ENCODE peak calls at places on chromosomes 2 and 18, in eight cellular contexts. One of them, this sample, is unnamed. For H3K27me3, the result is how much of the 10 kb centered on the place peaks cover.

GRCh38 chr2:183029219-183029618 is 9.0 kb downstream of the NCKAP1 start:
- DNase-seq in K562: no peak
- DNase-seq in transverse colon: no peak
- DNase-seq in MM.1S: no peak
- DNase-seq in pancreas: no peak
- DNase-seq in tibial artery: no peak
- DNase-seq in PC-9: peak
- DNase-seq in endodermal cell: no peak
- DNase-seq in this sample: no peak

GRCh38 chr18:79067611-79068010 is 1.6 kb upstream of the ATP9B start:
- DNase-seq in tibial artery: no peak
- DNase-seq in PC-9: no peak
- DNase-seq in transverse colon: no peak
- DNase-seq in endodermal cell: no peak
- DNase-seq in pancreas: no peak
- DNase-seq in MM.1S: no peak
- DNase-seq in K562: no peak
- DNase-seq in this sample: no peak

GRCh38 chr2:110866036-110866435 is 133.7 kb downstream of the ACOXL start:
- DNase-seq in tibial artery: no peak
- DNase-seq in K562: no peak
- DNase-seq in endodermal cell: no peak
- DNase-seq in transverse colon: no peak
- DNase-seq in pancreas: no peak
- DNase-seq in PC-9: no peak
- DNase-seq in MM.1S: no peak
- DNase-seq in this sample: no peak

GRCh38 chr18:77777126-77777525 is 527.5 kb downstream of the GALR1 start:
- DNase-seq in endodermal cell: no peak
- DNase-seq in MM.1S: no peak
- DNase-seq in PC-9: no peak
- DNase-seq in tibial artery: no peak
- DNase-seq in pancreas: no peak
- DNase-seq in transverse colon: no peak
- DNase-seq in K562: no peak
- DNase-seq in this sample: no peak

GRCh38 chr2:224046752-224047151 is 7.7 kb upstream of the SERPINE2 start:
- DNase-seq in pancreas: no peak
- DNase-seq in tibial artery: no peak
- DNase-seq in K562: no peak
- DNase-seq in PC-9: no peak
- DNase-seq in transverse colon: no peak
- DNase-seq in endodermal cell: peak
- DNase-seq in MM.1S: no peak
- DNase-seq in this sample: no peak

GRCh38 chr2:62817348-62817747 is 111.8 kb downstream of the EHBP1 start:
- DNase-seq in pancreas: no peak
- DNase-seq in MM.1S: no peak
- DNase-seq in endodermal cell: no peak
- DNase-seq in transverse colon: no peak
- DNase-seq in K562: no peak
- DNase-seq in tibial artery: no peak
- DNase-seq in PC-9: no peak
- DNase-seq in this sample: no peak

GRCh38 chr2:33411765-33412164 is 64.7 kb upstream of the RASGRP3 start:
- DNase-seq in endodermal cell: no peak
- DNase-seq in transverse colon: no peak
- DNase-seq in PC-9: no peak
- DNase-seq in K562: no peak
- DNase-seq in pancreas: no peak
- DNase-seq in MM.1S: no peak
- DNase-seq in tibial artery: no peak
- DNase-seq in this sample: no peak

GRCh38 chr18:1094408-1094807 is 189.7 kb downstream of the ADCYAP1 start:
- DNase-seq in K562: no peak
- DNase-seq in tibial artery: no peak
- DNase-seq in endodermal cell: no peak
- DNase-seq in MM.1S: no peak
- DNase-seq in transverse colon: no peak
- DNase-seq in PC-9: no peak
- DNase-seq in pancreas: no peak
- DNase-seq in this sample: no peak

DNA sequence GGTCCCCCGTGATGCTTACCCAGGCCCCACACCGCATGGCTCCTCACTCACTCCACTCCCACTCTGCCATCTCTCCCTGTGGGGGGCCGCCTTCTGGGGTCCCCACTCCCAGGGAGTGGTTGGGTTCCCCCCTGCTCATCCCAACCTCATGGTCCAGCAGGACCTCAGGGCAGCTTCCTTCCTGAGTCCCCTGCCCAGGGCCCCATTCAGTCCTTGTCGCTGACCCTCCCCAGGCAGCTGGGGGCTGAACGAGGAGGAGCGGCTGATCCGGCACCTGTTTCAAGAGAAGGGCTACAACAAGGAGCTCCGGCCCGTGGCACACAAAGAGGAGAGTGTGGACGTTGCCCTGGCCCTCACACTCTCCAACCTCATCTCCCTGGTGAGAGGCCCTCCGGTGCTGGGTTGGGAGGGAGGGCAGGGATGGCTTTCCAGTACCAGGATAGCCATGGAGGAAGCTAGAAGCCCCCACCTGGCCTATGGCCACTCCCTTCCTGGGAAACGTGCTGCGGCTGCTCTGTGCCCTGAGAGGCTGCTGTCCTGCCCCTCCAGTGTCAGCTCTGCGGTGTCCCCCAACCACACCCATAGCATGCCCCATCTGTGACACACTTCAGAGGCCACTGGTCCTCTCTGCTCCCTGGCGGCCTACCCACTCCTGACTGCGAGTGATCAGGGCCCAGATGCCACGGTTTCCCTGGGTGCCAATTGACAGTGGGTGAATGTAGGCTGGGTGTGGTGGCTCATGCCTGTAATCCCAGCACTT is 516 bp downstream of the CHRND start:
- DNase-seq in transverse colon: no peak
- DNase-seq in pancreas: no peak
- DNase-seq in tibial artery: no peak
- DNase-seq in MM.1S: no peak
- DNase-seq in PC-9: no peak
- DNase-seq in endodermal cell: no peak
- DNase-seq in K562: no peak
- DNase-seq in this sample: no peak
- H3K27me3 ChIP-seq in transverse colon: half or more
- H3K27me3 ChIP-seq in pancreas: under half
- H3K27me3 ChIP-seq in tibial artery: under half
- H3K27me3 ChIP-seq in MM.1S: under half
- H3K27me3 ChIP-seq in PC-9: under half
- H3K27me3 ChIP-seq in endodermal cell: under half
- H3K27me3 ChIP-seq in K562: half or more
- H3K27me3 ChIP-seq in this sample: under half

GRCh38 chr2:231709636-231709980 is 1.3 kb downstream of the PTMA start:
- DNase-seq in K562: no peak
- DNase-seq in tibial artery: peak
- DNase-seq in endodermal cell: no peak
- DNase-seq in transverse colon: peak
- DNase-seq in PC-9: no peak
- DNase-seq in MM.1S: no peak
- DNase-seq in pancreas: peak
- DNase-seq in this sample: no peak

GRCh38 chr2:231708050-231708772 is at the start of gene PTMA:
- DNase-seq in tibial artery: peak
- DNase-seq in PC-9: peak
- DNase-seq in pancreas: peak
- DNase-seq in transverse colon: peak
- DNase-seq in K562: peak
- DNase-seq in MM.1S: peak
- DNase-seq in endodermal cell: peak
- DNase-seq in this sample: peak

GRCh38 chr2:231709981-231710750 is 1.8 kb downstream of the PTMA start:
- DNase-seq in K562: peak
- DNase-seq in PC-9: peak
- DNase-seq in tibial artery: peak
- DNase-seq in endodermal cell: peak
- DNase-seq in pancreas: peak
- DNase-seq in MM.1S: peak
- DNase-seq in transverse colon: peak
- DNase-seq in this sample: peak

GRCh38 chr2:231707625-231708049 is 688 bp upstream of the PTMA start:
- DNase-seq in MM.1S: peak
- DNase-seq in PC-9: peak
- DNase-seq in pancreas: no peak
- DNase-seq in K562: no peak
- DNase-seq in transverse colon: no peak
- DNase-seq in endodermal cell: peak
- DNase-seq in tibial artery: no peak
- DNase-seq in this sample: peak

DNA sequence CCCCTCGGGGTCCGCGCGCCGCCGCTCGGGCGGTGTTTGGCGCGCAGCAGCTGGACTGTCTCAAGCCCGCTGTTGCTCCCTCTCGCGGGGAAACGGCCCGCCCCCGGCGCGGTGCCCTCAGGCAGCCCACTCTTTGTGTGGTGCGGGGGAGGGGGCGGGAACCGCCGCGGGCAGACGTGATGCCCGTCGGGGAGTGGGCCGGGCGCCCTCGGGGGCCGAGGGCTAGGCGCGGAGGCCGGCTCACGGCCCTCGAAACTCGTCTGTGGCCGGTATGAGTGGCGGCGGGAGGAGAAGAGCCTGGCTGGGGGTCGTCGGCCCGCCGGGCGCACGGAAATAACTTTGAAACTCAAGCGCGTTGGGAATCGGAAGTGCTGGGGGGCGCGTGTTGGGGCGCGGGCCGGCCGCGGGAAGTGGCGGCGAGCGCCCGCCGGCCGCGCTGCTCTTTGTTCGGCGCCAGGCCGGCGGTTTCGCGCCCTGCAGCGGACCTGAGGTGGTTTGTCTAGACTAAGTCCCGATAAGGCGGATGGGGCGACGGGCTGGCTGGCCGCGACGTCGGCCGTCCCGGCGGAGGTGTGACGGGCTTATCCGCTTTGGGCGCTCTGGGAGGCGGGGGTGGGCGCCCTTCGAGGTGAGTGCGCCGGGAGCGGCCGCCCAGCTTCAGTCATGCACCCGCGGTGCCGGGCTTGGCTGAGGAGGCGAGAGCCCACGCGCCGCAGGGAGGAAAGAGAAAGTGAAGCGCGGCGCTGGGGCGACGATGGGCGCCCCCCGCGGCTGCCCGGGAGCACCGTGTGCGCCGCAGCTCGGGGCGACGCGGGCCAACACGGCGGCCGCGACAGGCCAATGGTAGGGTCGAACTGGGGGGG is 679 bp downstream of the PTMA start:
- DNase-seq in PC-9: no peak
- DNase-seq in MM.1S: peak
- DNase-seq in endodermal cell: peak
- DNase-seq in tibial artery: peak
- DNase-seq in K562: peak
- DNase-seq in transverse colon: peak
- DNase-seq in pancreas: peak
- DNase-seq in this sample: no peak
- TF ChIP-seq CTCF in PC-9: no peak
- TF ChIP-seq CTCF in MM.1S: no peak
- TF ChIP-seq CTCF in endodermal cell: no peak
- TF ChIP-seq CTCF in tibial artery: no peak
- TF ChIP-seq CTCF in K562: no peak
- TF ChIP-seq CTCF in transverse colon: no peak
- TF ChIP-seq CTCF in pancreas: no peak
- TF ChIP-seq CTCF in this sample: peak

GRCh38 chr2:130352229-130352628 is 3.6 kb upstream of the PTPN18 start:
- DNase-seq in pancreas: no peak
- DNase-seq in MM.1S: no peak
- DNase-seq in tibial artery: no peak
- DNase-seq in K562: no peak
- DNase-seq in endodermal cell: no peak
- DNase-seq in PC-9: no peak
- DNase-seq in transverse colon: no peak
- DNase-seq in this sample: no peak

GRCh38 chr2:130353291-130354134 is 2.3 kb upstream of the PTPN18 start:
- DNase-seq in pancreas: no peak
- DNase-seq in endodermal cell: no peak
- DNase-seq in tibial artery: peak
- DNase-seq in PC-9: no peak
- DNase-seq in K562: no peak
- DNase-seq in MM.1S: no peak
- DNase-seq in transverse colon: no peak
- DNase-seq in this sample: no peak

GRCh38 chr2:130349174-130349573 is 6.5 kb downstream of the IMP4 start:
- DNase-seq in transverse colon: no peak
- DNase-seq in MM.1S: no peak
- DNase-seq in endodermal cell: no peak
- DNase-seq in pancreas: no peak
- DNase-seq in PC-9: no peak
- DNase-seq in K562: no peak
- DNase-seq in tibial artery: no peak
- DNase-seq in this sample: no peak

GRCh38 chr2:130354135-130354420 is 1.8 kb upstream of the PTPN18 start:
- DNase-seq in transverse colon: no peak
- DNase-seq in K562: no peak
- DNase-seq in endodermal cell: no peak
- DNase-seq in tibial artery: no peak
- DNase-seq in pancreas: no peak
- DNase-seq in PC-9: no peak
- DNase-seq in MM.1S: no peak
- DNase-seq in this sample: no peak

DNA sequence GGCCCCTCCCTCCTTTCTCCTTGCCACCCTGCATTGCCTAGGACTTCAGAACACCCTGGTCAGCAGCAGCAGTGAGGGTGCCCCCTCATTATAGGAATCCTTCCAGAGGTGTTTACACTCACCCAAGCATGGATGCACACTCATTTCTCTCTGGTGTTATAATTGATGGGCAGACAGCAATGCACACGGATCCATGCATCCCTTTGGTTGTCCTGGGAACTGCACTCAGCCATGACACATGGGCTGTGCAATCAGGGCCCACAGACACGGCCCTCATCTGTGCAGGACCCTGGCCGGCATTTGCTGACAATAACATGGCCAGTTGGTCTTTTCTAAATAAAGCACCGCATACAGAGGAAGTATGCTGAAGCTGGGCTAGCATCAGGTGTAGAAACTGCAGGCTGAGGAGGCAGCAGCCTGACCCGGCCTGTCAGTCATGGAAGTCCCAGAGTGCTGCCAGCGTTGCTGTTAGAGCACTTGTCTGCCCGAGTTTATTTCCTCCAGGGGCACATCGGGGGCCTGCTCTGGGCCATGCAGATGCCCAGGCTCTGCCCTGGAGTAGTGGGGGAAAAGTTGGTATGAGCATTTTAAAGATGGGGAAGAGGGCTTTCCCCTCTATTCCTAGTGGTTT is 4.2 kb upstream of the PTPN18 start:
- DNase-seq in K562: no peak
- DNase-seq in tibial artery: no peak
- DNase-seq in MM.1S: no peak
- DNase-seq in pancreas: no peak
- DNase-seq in endodermal cell: no peak
- DNase-seq in PC-9: no peak
- DNase-seq in transverse colon: no peak
- DNase-seq in this sample: no peak
- H3K27ac ChIP-seq in K562: no peak
- H3K27ac ChIP-seq in tibial artery: no peak
- H3K27ac ChIP-seq in MM.1S: no peak
- H3K27ac ChIP-seq in pancreas: no peak
- H3K27ac ChIP-seq in endodermal cell: peak
- H3K27ac ChIP-seq in PC-9: no peak
- H3K27ac ChIP-seq in transverse colon: no peak
- H3K27ac ChIP-seq in this sample: no peak

DNA sequence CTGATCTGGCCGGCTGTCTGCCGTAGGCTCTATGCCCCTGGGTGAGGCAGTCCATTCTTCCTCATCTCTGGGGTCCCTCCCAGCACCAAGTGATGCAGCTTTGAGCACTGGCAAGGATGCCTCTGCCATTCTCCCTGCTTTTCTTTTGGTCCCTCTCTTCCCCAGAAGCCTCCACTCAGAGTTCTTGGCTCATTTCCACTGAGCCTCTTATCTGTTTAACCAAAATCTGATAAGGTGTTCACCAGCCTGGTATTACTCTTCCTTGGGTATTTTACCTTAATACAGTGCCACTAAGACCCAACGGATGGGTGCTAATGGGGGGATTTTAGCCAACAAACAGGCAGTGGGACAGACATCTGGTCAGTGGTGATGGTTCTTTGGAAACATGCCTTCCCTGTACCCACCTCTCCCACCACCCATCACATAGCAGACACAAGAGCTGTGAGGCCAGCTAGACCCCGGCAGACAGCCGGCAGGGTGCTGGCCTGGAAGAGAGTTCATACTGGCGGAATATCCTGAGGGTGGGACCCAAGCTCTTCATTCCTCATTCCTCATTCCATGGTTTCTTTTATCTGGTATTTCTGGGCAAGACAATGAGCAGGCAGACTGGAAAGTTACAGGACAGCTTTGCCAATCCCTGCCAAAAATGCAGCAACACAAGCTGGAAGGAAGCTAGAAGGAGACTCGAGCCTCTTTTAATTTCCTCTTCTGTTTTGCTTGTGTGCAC is 34.6 kb downstream of the ZBTB7C start:
- DNase-seq in pancreas: no peak
- DNase-seq in endodermal cell: no peak
- DNase-seq in transverse colon: no peak
- DNase-seq in PC-9: no peak
- DNase-seq in K562: no peak
- DNase-seq in tibial artery: no peak
- DNase-seq in MM.1S: no peak
- DNase-seq in this sample: peak
- H3K27me3 ChIP-seq in pancreas: under half
- H3K27me3 ChIP-seq in endodermal cell: under half
- H3K27me3 ChIP-seq in transverse colon: under half
- H3K27me3 ChIP-seq in PC-9: under half
- H3K27me3 ChIP-seq in K562: under half
- H3K27me3 ChIP-seq in tibial artery: under half
- H3K27me3 ChIP-seq in MM.1S: under half
- H3K27me3 ChIP-seq in this sample: under half